ENCODE peak calls at places on chromosome 1, in seven cellular contexts. R, Y, I, M, E, W and V are unnamed samples.
A peak's percentile ranks its signal among the peaks of the same experiment; 100 is the strongest.

GRCh38 chr1:111219466-111220286 is 7.8 kb upstream of the CHI3L2 start:
- DNase-seq in Y (no peak), R (no peak), W (no peak), M (no peak), E (no peak), I (no peak), V (no peak)

GRCh38 chr1:15707239-15707940 is 23.3 kb downstream of the PLEKHM2 start:
- DNase-seq in Y (no peak), M (no peak), R (peak; percentile 26), I (no peak), W (no peak), E (no peak), V (no peak)

GRCh38 chr1:182687361-182687760 is 3.0 kb upstream of the RGS8 start:
- DNase-seq in Y (no peak), I (no peak), M (no peak), E (no peak), W (no peak), R (no peak), V (no peak)

GRCh38 chr1:43453442-43454269 is at the start of gene HYI:
- DNase-seq in Y (peak; percentile 89), R (peak; percentile 91), E (peak; percentile 53), M (no peak), I (peak; percentile 88), W (peak; percentile 85), V (no peak)

GRCh38 chr1:22975694-22976093 is 3.0 kb upstream of the LACTBL1 start:
- DNase-seq in Y (no peak), M (no peak), E (no peak), W (no peak), I (no peak), R (no peak), V (peak; percentile 16)

GRCh38 chr1:91546301-91546581 is 45.6 kb downstream of the CDC7 start:
- DNase-seq in W (no peak), Y (no peak), I (no peak), M (no peak), E (no peak), R (no peak), V (no peak)

GRCh38 chr1:228280961-228281591 is 73.2 kb downstream of the OBSCN start:
- DNase-seq in I (no peak), E (no peak), M (no peak), W (no peak), Y (no peak), R (no peak), V (no peak)

GRCh38 chr1:21579788-21580187 is 70.6 kb downstream of the ALPL start:
- DNase-seq in I (no peak), W (no peak), R (no peak), E (no peak), Y (no peak), M (no peak), V (no peak)

GRCh38 chr1:196573226-196573625 is 35.0 kb downstream of the KCNT2 start:
- DNase-seq in E (no peak), W (no peak), M (no peak), Y (no peak), R (no peak), I (no peak), V (no peak)

GRCh38 chr1:109724933-109725332 is 12.9 kb downstream of the GSTM5 start:
- DNase-seq in E (no peak), W (no peak), M (no peak), Y (no peak), I (no peak), R (no peak), V (no peak)

GRCh38 chr1:5955479-5955977 is 36.7 kb downstream of the NPHP4 start:
- DNase-seq in M (no peak), E (no peak), R (no peak), W (no peak), I (no peak), Y (no peak), V (no peak)

GRCh38 chr1:182109780-182110179 is 48.3 kb upstream of the ZNF648 start:
- DNase-seq in M (no peak), R (no peak), Y (no peak), W (no peak), I (no peak), E (no peak), V (no peak)

GRCh38 chr1:10663668-10664035 is 132.8 kb downstream of the CASZ1 start:
- DNase-seq in W (no peak), R (peak; percentile 97), Y (no peak), M (no peak), E (no peak), I (no peak), V (no peak)

GRCh38 chr1:204989266-204990058 is 53.5 kb upstream of the CNTN2 start:
- DNase-seq in R (peak; percentile 96), I (peak; percentile 59), E (peak; percentile 35), Y (peak; percentile 91), M (peak; percentile 12), W (peak; percentile 44), V (no peak)

GRCh38 chr1:95353185-95353584 is 119.2 kb downstream of the RWDD3 start:
- DNase-seq in M (no peak), R (no peak), Y (no peak), W (no peak), I (no peak), E (no peak), V (no peak)